ENCODE peak calls at places on chromosomes 6 and 20, in ten cellular contexts. Q is iris pigment epithelial cell; J is stimulated activated CD4-positive, alpha-beta T cell treated with anti-CD3 and anti-CD28 coated beads, Interleukin-15, amount 100 ng/mL, for 1 hour; W is astrocyte of the spinal cord; L is GM23248; R is cardiac muscle cell; I is activated naive CD4-positive, alpha-beta T cell treated with anti-CD3 and anti-CD28 coated beads, Interleukin-2, amount 10 ng/mL, durations not matched to agents 7 days and 5 days; G is Calu3; M is T-helper 2 cell treated with Interferon-gamma antibody and Interleukin-4, amounts not matched to agents 5 μg/mL and 100 μg/mL, for 36 hours; O is MV-4-11. N is an unnamed sample.

GRCh38 chr6:41836022-41836659 is 48.6 kb downstream of the TOMM6 start:
- DNase-seq in Q (peak; percentile 75), J (no peak), W (peak; percentile 50), L (no peak), R (peak; percentile 5), I (no peak), G (no peak), M (no peak), O (peak; percentile 2), N (no peak)

GRCh38 chr6:56047931-56048520 is 172.6 kb upstream of the BMP5 start:
- DNase-seq in Q (no peak), J (no peak), W (peak; percentile 50), L (no peak), R (no peak), I (no peak), G (no peak), M (no peak), O (no peak), N (no peak)

GRCh38 chr20:41513829-41514228 is 104.3 kb downstream of the CHD6 start:
- DNase-seq in Q (no peak), J (no peak), W (no peak), L (no peak), R (no peak), I (no peak), G (no peak), M (no peak), O (no peak), N (no peak)

GRCh38 chr6:24448828-24449525 is 40.4 kb downstream of the GPLD1 start:
- DNase-seq in Q (no peak), J (no peak), W (no peak), L (no peak), R (no peak), I (no peak), G (no peak), M (no peak), O (no peak), N (no peak)

GRCh38 chr20:44129996-44130718 is 56.8 kb downstream of the JPH2 start:
- DNase-seq in Q (peak; percentile 9), J (no peak), W (peak; percentile 20), L (peak; percentile 47), R (no peak), I (no peak), G (no peak), M (no peak), O (no peak), N (no peak)

GRCh38 chr6:17101422-17102257 is at the start of gene STMND1:
- DNase-seq in Q (peak; percentile 29), J (no peak), W (peak; percentile 32), L (peak; percentile 66), R (peak; percentile 45), I (no peak), G (peak; percentile 47), M (no peak), O (no peak), N (no peak)

GRCh38 chr6:135044639-135045038 is 10.0 kb downstream of the HBS1L start:
- DNase-seq in Q (no peak), J (no peak), W (no peak), L (no peak), R (no peak), I (no peak), G (no peak), M (no peak), O (no peak), N (no peak)

GRCh38 chr6:50147371-50147770 is 97.6 kb upstream of the DEFB112 start:
- DNase-seq in Q (peak; percentile 4), J (no peak), W (no peak), L (peak; percentile 24), R (no peak), I (no peak), G (no peak), M (no peak), O (no peak), N (no peak)

GRCh38 chr20:5465281-5465680 is 148.5 kb upstream of the PROKR2 start:
- DNase-seq in Q (no peak), J (no peak), W (no peak), L (no peak), R (no peak), I (no peak), G (no peak), M (no peak), O (no peak), N (no peak)

GRCh38 chr20:43937586-43937985 is 22.9 kb downstream of the TOX2 start:
- DNase-seq in Q (no peak), J (no peak), W (peak; percentile 84), L (peak; percentile 68), R (no peak), I (no peak), G (no peak), M (no peak), O (no peak), N (peak; percentile 94)

GRCh38 chr6:50891290-50891689 is 72.6 kb downstream of the TFAP2B start:
- DNase-seq in Q (no peak), J (no peak), W (no peak), L (no peak), R (no peak), I (no peak), G (no peak), M (no peak), O (no peak), N (no peak)

GRCh38 chr6:17397764-17398194 is 4.4 kb downstream of the CAP2 start:
- DNase-seq in Q (peak; percentile 76), J (no peak), W (no peak), L (peak; percentile 39), R (no peak), I (no peak), G (no peak), M (no peak), O (no peak), N (peak; percentile 12)

GRCh38 chr20:1528811-1529210 is 28.7 kb downstream of the SIRPD start:
- DNase-seq in Q (peak; percentile 15), J (no peak), W (no peak), L (peak; percentile 48), R (no peak), I (no peak), G (no peak), M (no peak), O (peak; percentile 69), N (no peak)

GRCh38 chr6:149357726-149358538 is 40.4 kb downstream of the TAB2 start:
- DNase-seq in Q (no peak), J (no peak), W (no peak), L (no peak), R (no peak), I (no peak), G (no peak), M (no peak), O (peak; percentile 40), N (no peak)

GRCh38 chr6:139977887-139978332 is 603.5 kb upstream of the CITED2 start:
- DNase-seq in Q (peak; percentile 86), J (no peak), W (peak; percentile 57), L (peak; percentile 80), R (no peak), I (no peak), G (peak; percentile 56), M (no peak), O (no peak), N (no peak)